ENCODE peak calls at places on chromosome 12, in five cellular contexts. A is SK-N-SH, S is K562, D is GM12878, U is HepG2. B is an unnamed sample.

GRCh38 chr12:48671231-48671856 is 10.7 kb downstream of the KANSL2 start:
- DNase-seq in U (no peak), A (no peak), S (no peak), D (no peak), B (no peak)

GRCh38 chr12:2651061-2651965 is 143.5 kb upstream of the FKBP4 start:
- DNase-seq in U (no peak), A (no peak), D (no peak), S (no peak), B (no peak)

GRCh38 chr12:6199531-6200265 is 502 bp upstream of the CD9 start:
- DNase-seq in S (no peak), A (no peak), D (no peak), U (no peak), B (no peak)

GRCh38 chr12:6824962-6825381 is 3.2 kb upstream of the P3H3 start:
- DNase-seq in A (no peak), D (no peak), S (no peak), U (no peak), B (no peak)

GRCh38 chr12:128098725-128099124 is 168.2 kb upstream of the TMEM132C start:
- DNase-seq in U (no peak), S (no peak), D (no peak), A (no peak), B (no peak)

GRCh38 chr12:64085996-64086395 is 136.1 kb downstream of the KICS2 start:
- DNase-seq in A (no peak), U (no peak), D (no peak), S (no peak), B (no peak)

GRCh38 chr12:72330784-72331183 is 58.6 kb downstream of the TRHDE start:
- DNase-seq in U (no peak), D (no peak), S (no peak), A (no peak), B (no peak)

GRCh38 chr12:55727643-55728184 is 1.1 kb downstream of the CD63 start:
- DNase-seq in D (no peak), A (peak), S (peak), U (no peak), B (no peak)

GRCh38 chr12:64066052-64066451 is 156.0 kb downstream of the KICS2 start:
- DNase-seq in D (no peak), U (peak), S (no peak), A (no peak), B (no peak)

GRCh38 chr12:115897718-115898117 is 379.8 kb downstream of the MED13L start:
- DNase-seq in S (no peak), U (no peak), D (no peak), A (no peak), B (no peak)

GRCh38 chr12:120249266-120249874 is 16.2 kb downstream of the PXN start:
- DNase-seq in U (no peak), A (no peak), S (no peak), D (no peak), B (no peak)

GRCh38 chr12:75444444-75445136 is 36.0 kb upstream of the GLIPR1 start:
- DNase-seq in A (no peak), U (peak), S (no peak), D (no peak), B (no peak)

GRCh38 chr12:120249875-120250795 is 15.4 kb downstream of the PXN start:
- DNase-seq in D (no peak), S (no peak), U (no peak), A (no peak), B (peak)

GRCh38 chr12:62537544-62537943 is 70.9 kb downstream of the MON2 start:
- DNase-seq in A (no peak), S (no peak), U (no peak), D (no peak), B (no peak)

GRCh38 chr12:116465892-116466291 is 93.3 kb upstream of the MAP1LC3B2 start:
- DNase-seq in U (no peak), A (no peak), S (no peak), D (no peak), B (no peak)

GRCh38 chr12:75961878-75962277 is 69.7 kb downstream of the PHLDA1 start:
- DNase-seq in A (no peak), D (no peak), U (no peak), S (no peak), B (no peak)

GRCh38 chr12:56836317-56836716 is 73.2 kb downstream of the HSD17B6 start:
- DNase-seq in D (no peak), A (no peak), S (no peak), U (no peak), B (no peak)

GRCh38 chr12:30286345-30286926 is 409.2 kb downstream of the IPO8 start:
- DNase-seq in S (no peak), U (peak), A (peak), D (no peak), B (no peak)

GRCh38 chr12:16323638-16324037 is 23.8 kb upstream of the MGST1 start:
- DNase-seq in U (no peak), D (no peak), A (no peak), S (no peak), B (no peak)

GRCh38 chr12:69225251-69225910 is 14.0 kb upstream of the CPSF6 start:
- DNase-seq in D (no peak), U (no peak), A (no peak), S (no peak), B (no peak)

GRCh38 chr12:4997939-4998338 is 45.7 kb upstream of the KCNA5 start:
- DNase-seq in S (no peak), U (no peak), A (no peak), D (no peak), B (no peak)

GRCh38 chr12:90167501-90167900 is 458.9 kb upstream of the ATP2B1 start:
- DNase-seq in D (no peak), U (no peak), A (no peak), S (no peak), B (no peak)

GRCh38 chr12:76450690-76451089 is 102.5 kb upstream of the BBS10 start:
- DNase-seq in A (no peak), S (peak), D (no peak), U (no peak), B (no peak)

GRCh38 chr12:123614531-123614930 is 12.6 kb downstream of the DDX55 start:
- DNase-seq in D (no peak), U (no peak), A (no peak), S (no peak), B (no peak)

GRCh38 chr12:22396253-22396652 is 61.7 kb upstream of the ST8SIA1 start:
- DNase-seq in A (no peak), S (no peak), D (no peak), U (no peak), B (no peak)
- TF ChIP-seq REST in A (no peak), S (no peak), D (no peak), U (no peak), B (no peak)

DNA sequence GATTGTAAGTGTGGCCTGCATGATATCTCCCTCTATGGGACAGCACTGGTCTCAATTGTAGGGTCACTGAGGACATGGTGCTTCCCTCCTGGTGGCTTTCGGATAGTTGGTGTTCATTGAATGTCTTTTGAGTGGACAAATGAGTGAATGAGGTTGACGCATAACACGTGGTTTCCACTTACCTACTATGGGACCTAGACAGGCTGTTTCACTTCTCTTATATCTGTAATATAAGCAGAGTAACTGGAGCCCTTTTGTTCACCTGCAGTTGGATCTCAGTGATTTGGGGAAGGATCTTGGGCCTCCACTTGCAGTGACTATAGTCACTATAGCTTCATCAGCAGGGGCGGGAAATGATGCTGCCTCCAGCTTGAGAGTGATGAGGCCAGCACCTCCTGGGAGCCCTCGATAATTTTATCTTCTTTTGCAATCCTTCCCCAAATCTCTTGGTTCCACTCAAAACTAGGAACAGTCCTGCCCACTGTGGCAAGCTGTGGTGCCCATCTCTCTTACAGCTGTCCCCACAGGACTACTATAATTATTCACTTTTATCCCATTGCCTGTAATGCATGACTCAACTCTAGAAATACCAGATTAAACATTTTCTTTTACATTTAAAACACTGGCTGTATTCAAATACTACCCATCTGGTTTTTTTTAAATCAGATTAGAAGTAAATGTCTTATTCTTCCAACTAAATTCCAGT is 242.9 kb downstream of the CHST11 start:
- DNase-seq in A (no peak), U (no peak), S (no peak), D (peak), B (no peak)
- TF ChIP-seq GABPA in A (no peak), U (no peak), S (no peak), D (no peak), B (no peak)

GRCh38 chr12:132424118-132424438 is 65.9 kb upstream of the FBRSL1 start:
- DNase-seq in U (no peak), D (no peak), S (no peak), A (no peak), B (no peak)

GRCh38 chr12:132424811-132425210 is 65.1 kb upstream of the FBRSL1 start:
- DNase-seq in D (no peak), S (no peak), A (no peak), U (no peak), B (no peak)

GRCh38 chr12:132423251-132424117 is 66.5 kb upstream of the FBRSL1 start:
- DNase-seq in A (peak), U (peak), D (no peak), S (peak), B (no peak)

GRCh38 chr12:132419612-132420237 is 70.2 kb upstream of the FBRSL1 start:
- DNase-seq in U (no peak), S (no peak), A (peak), D (no peak), B (no peak)

GRCh38 chr12:132422057-132423043 is 67.6 kb upstream of the FBRSL1 start:
- DNase-seq in U (no peak), A (no peak), D (no peak), S (no peak), B (no peak)
- TF ChIP-seq CTCF in U (peak), A (no peak), D (no peak), S (no peak), B (no peak)

GRCh38 chr12:106981781-106982180 is 5.2 kb downstream of the MTERF2 start:
- DNase-seq in D (no peak), A (no peak), S (no peak), U (no peak), B (no peak)
- TF ChIP-seq REST in D (no peak), A (no peak), S (no peak), U (no peak), B (no peak)

GRCh38 chr12:103996595-103996994 is 30.9 kb downstream of the TDG start:
- DNase-seq in D (no peak), U (no peak), S (no peak), A (no peak), B (no peak)
- TF ChIP-seq GABPA in D (no peak), U (no peak), S (no peak), A (no peak), B (no peak)

GRCh38 chr12:51643951-51644350 is 52.9 kb downstream of the SCN8A start:
- DNase-seq in A (no peak), S (no peak), D (no peak), U (no peak), B (no peak)

GRCh38 chr12:51647647-51648046 is 56.6 kb downstream of the SCN8A start:
- DNase-seq in D (no peak), S (no peak), A (peak), U (no peak), B (no peak)

GRCh38 chr12:51639361-51639760 is 48.3 kb downstream of the SCN8A start:
- DNase-seq in S (no peak), A (no peak), D (no peak), U (no peak), B (no peak)

GRCh38 chr12:51636986-51637385 is 46.0 kb downstream of the SCN8A start:
- DNase-seq in S (no peak), A (no peak), D (no peak), U (no peak), B (no peak)

DNA sequence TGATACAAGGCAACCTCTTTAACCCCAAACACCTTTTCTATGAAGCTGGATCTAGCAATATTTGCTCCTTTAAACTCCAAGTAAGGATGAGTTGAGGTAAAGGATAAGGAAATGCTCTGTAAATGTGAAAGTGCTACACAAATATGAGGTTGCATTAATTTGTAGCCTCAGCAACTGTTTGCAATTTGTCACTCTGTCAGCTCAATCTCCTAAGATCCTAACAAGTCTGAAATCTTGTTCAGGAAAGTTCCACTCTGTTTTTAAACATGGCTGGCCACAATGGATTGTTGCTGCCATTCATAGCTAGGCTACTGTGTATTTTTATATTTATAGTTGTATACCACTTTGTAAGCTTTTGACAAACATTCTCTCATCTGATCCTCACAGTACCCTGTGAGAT is 51.3 kb downstream of the SCN8A start:
- DNase-seq in U (no peak), A (no peak), D (no peak), S (no peak), B (no peak)
- TF ChIP-seq CTCF in U (no peak), A (no peak), D (no peak), S (no peak), B (no peak)

GRCh38 chr12:132887513-132888341 is at the start of gene CHFR:
- DNase-seq in D (peak), S (peak), A (peak), U (peak), B (peak)

GRCh38 chr12:132881853-132882252 is 5.6 kb downstream of the CHFR start:
- DNase-seq in U (no peak), D (no peak), S (no peak), A (no peak), B (no peak)

GRCh38 chr12:132888852-132889251 is 1.4 kb upstream of the CHFR start:
- DNase-seq in U (no peak), S (no peak), A (no peak), D (no peak), B (no peak)

DNA sequence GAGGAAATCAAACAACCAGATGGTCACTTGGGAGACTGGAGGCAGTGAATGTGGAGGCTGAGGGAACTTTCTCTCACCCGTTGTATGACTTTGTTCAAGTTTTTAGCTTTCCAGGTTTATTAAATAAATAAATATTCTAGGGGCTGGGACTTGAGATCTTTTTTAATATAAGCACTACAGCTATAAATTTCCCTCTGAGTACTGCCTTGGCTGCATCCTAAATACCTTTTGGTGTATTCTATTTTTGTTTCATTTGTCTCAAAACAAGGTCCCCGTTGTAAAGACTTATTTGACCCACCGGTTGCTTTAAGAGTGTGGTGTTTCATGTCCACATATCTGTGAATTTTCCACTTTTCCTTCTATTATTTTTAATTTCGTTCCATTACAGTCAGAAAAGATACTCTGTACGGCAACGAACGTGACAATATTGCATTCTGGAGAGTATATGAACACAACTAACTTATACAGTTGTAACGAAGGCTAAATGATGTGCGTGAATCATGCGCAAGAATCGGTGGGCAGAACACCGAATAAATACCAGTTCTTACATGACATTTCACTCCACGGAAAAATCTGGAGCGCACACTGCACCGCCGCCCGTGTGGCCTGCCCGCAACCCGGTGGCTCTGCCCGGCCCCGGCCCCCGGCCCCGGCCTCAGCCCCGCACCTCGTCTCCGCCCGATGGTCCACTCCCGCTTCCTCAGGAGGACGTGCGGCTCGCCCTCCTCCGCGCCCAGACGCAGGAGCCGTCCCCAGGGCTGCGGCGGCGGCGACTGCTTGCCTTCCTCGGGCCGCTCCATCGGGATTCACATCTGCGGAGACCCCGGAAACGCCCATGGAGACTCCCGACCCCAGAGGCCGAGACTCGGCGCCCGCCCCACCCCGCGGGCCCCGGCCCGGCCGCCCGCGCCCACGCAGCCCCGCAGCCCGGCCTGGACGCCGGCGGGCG is 602 bp downstream of the CHFR start:
- DNase-seq in S (no peak), D (no peak), U (peak), A (no peak), B (no peak)
- TF ChIP-seq REST in S (no peak), D (no peak), U (no peak), A (no peak), B (no peak)

GRCh38 chr12:50353869-50354593 is 42.4 kb downstream of the FAM186A start:
- DNase-seq in D (no peak), U (no peak), A (no peak), S (no peak), B (no peak)

GRCh38 chr12:50351120-50352043 is 45.0 kb downstream of the FAM186A start:
- DNase-seq in A (no peak), D (no peak), S (peak), U (peak), B (no peak)

GRCh38 chr12:50353404-50353803 is 43.0 kb downstream of the FAM186A start:
- DNase-seq in S (no peak), A (no peak), U (no peak), D (no peak), B (no peak)

GRCh38 chr12:50355365-50355764 is 41.0 kb downstream of the FAM186A start:
- DNase-seq in A (no peak), U (no peak), S (no peak), D (no peak), B (no peak)

DNA sequence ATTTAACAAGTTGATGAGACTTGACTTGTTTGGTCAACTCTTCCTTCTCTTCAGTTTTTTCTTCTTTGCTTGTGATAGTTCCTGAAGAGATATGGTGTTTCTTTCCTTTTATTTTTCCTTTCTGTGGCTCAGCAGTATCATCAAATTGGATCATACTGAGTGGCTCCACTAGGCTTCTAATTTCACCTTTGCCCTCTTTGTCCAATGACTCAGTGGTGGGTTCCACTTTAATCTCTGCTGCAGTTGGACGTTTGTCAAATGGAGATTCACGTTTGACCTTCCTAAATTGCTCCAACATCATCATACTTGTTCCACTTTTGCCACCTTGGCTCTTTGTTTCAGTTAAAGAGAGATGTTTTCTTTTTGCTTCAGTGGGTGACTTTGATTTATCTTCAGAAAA is 41.5 kb downstream of the FAM186A start:
- DNase-seq in A (no peak), S (no peak), U (no peak), D (no peak), B (no peak)
- TF ChIP-seq GABPA in A (no peak), S (no peak), U (no peak), D (no peak), B (no peak)

B was measured in HL-60.